ENCODE peak calls at places on chromosomes 16 and 17, in nine cellular contexts. X is AG09309; W is fibroblast of mammary gland; Q is mammary epithelial cell; J is astrocyte; F is CD8-positive, alpha-beta T cell; L is H1; D is AG04450; V is AG04449. U is an unnamed sample.

GRCh38 chr17:82419471-82419995 is 1.1 kb upstream of the OGFOD3 start:
- DNase-seq in J (no peak), V (no peak), W (no peak), X (no peak), Q (no peak), L (no peak), F (no peak), D (no peak), U (no peak)

GRCh38 chr17:65228734-65229390 is 91.7 kb downstream of the RGS9 start:
- DNase-seq in W (peak; percentile 46), D (no peak), F (peak; percentile 33), Q (peak; percentile 17), J (peak; percentile 91), L (no peak), X (peak; percentile 58), V (no peak), U (no peak)

GRCh38 chr16:67129422-67129821 is 19.7 kb downstream of the PHAF1 start:
- DNase-seq in F (no peak), Q (no peak), W (no peak), X (no peak), D (no peak), V (no peak), J (no peak), L (no peak), U (no peak)

GRCh38 chr17:35084987-35085386 is 21.5 kb upstream of the RFFL start:
- DNase-seq in V (no peak), L (no peak), W (peak; percentile 82), F (no peak), X (no peak), D (no peak), J (peak; percentile 76), Q (peak; percentile 92), U (no peak)

GRCh38 chr16:56262148-56262878 is 71.0 kb downstream of the GNAO1 start:
- DNase-seq in L (no peak), J (no peak), V (no peak), D (no peak), W (no peak), X (no peak), F (peak; percentile 72), Q (peak; percentile 46), U (no peak)

GRCh38 chr17:3977387-3977786 is 13.2 kb upstream of the ATP2A3 start:
- DNase-seq in J (no peak), Q (no peak), F (no peak), X (no peak), D (no peak), V (no peak), W (no peak), L (no peak), U (no peak)

GRCh38 chr17:64007838-64008282 is 9.7 kb downstream of the PRR29 start:
- DNase-seq in F (no peak), D (no peak), X (no peak), Q (no peak), W (no peak), L (no peak), V (no peak), J (no peak), U (no peak)

GRCh38 chr17:55067697-55068439 is 99.3 kb downstream of the STXBP4 start:
- DNase-seq in L (no peak), V (no peak), F (no peak), X (no peak), J (peak; percentile 41), D (no peak), W (peak; percentile 59), Q (peak; percentile 33), U (peak; percentile 10)

GRCh38 chr17:6442775-6443174 is 1.5 kb upstream of the PIMREG start:
- DNase-seq in L (no peak), J (no peak), Q (no peak), W (no peak), F (no peak), V (no peak), D (no peak), X (no peak), U (no peak)

GRCh38 chr16:58508671-58509251 is 6.6 kb upstream of the SETD6 start:
- DNase-seq in Q (no peak), L (no peak), X (no peak), V (no peak), D (no peak), F (no peak), W (no peak), J (no peak), U (no peak)

GRCh38 chr17:50630524-50631194 is 4.0 kb upstream of the ABCC3 start:
- DNase-seq in J (no peak), Q (peak; percentile 41), W (no peak), D (no peak), L (no peak), X (no peak), F (peak; percentile 50), V (no peak), U (no peak)

GRCh38 chr17:76561799-76562268 is 22.0 kb downstream of the PRCD start:
- DNase-seq in X (no peak), J (peak; percentile 52), W (peak; percentile 49), F (no peak), V (no peak), Q (no peak), D (no peak), L (no peak), U (no peak)

GRCh38 chr17:81332118-81332834 is 37.2 kb upstream of the SLC38A10 start:
- DNase-seq in Q (no peak), J (no peak), V (no peak), D (no peak), L (no peak), F (no peak), W (no peak), X (no peak), U (no peak)

GRCh38 chr17:35242158-35242804 is 591 bp upstream of the SLFN5 start:
- DNase-seq in Q (peak; percentile 93), L (peak; percentile 43), F (peak; percentile 92), X (no peak), W (peak; percentile 33), D (no peak), V (no peak), J (peak; percentile 29), U (peak; percentile 16)

GRCh38 chr17:81380682-81381518 is 14.4 kb upstream of the BAHCC1 start:
- DNase-seq in D (no peak), F (peak; percentile 15), Q (no peak), X (no peak), L (no peak), W (no peak), J (no peak), V (no peak), U (no peak)

GRCh38 chr16:707062-707538 is 1.5 kb upstream of the FBXL16 start:
- DNase-seq in V (no peak), F (no peak), L (no peak), Q (no peak), D (no peak), J (no peak), X (no peak), W (no peak), U (no peak)
- H3K4me3 ChIP-seq in V (no peak overlapping the region), F (no peak overlapping the region), L (no peak overlapping the region), Q (no peak overlapping the region), D (no peak overlapping the region), J (no peak overlapping the region), X (no peak overlapping the region), W (no peak overlapping the region), U (no peak overlapping the region)

GRCh38 chr16:83743241-83743640 is 64.5 kb upstream of the HSBP1 start:
- DNase-seq in V (no peak), L (no peak), W (no peak), X (no peak), J (no peak), F (no peak), D (no peak), Q (no peak), U (no peak)
- TF ChIP-seq CTCF in V (no peak), L (no peak), W (no peak), X (no peak), J (no peak), F (no peak), D (no peak), Q (no peak), U (no peak)

DNA sequence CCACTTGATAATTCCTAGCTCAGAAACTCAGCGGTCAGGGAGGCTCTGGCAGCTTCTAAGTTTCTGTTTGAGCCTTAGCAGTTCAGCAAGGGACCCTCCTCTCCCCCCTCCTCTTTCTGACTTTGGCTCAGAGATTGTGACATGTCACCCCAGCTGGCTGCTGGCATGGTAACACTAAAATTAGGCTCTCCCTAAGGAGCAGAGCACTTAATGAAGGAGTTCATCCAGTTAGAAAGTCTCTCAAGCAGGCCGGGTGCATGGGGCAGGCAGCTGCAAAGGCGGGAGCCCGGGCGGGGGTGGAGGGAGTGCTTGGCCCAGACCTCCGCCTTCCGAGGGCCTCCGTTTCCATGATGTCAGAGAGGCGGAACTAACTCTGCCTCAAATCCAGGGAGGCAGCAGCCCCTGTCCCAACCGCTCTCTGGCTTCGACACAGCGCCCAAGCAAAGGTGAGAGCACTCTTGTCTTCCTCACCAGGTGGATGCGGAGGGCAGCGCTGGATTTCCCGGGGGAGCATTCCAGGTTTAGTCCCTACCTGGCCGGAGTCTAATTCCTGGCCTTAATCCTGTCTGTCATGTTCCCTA is 128.0 kb upstream of the PLCG2 start:
- DNase-seq in F (no peak), J (peak; percentile 36), V (no peak), Q (no peak), X (no peak), D (no peak), L (no peak), W (peak; percentile 29), U (no peak)
- H3K4me3 ChIP-seq in F (no peak overlapping the region), J (no peak overlapping the region), V (no peak overlapping the region), Q (no peak overlapping the region), X (no peak overlapping the region), D (no peak overlapping the region), L (no peak overlapping the region), W (no peak overlapping the region), U (no peak overlapping the region)

GRCh38 chr17:1471931-1472727 is 16.1 kb upstream of the CRK start:
- DNase-seq in W (no peak), D (no peak), L (no peak), V (no peak), Q (no peak), J (no peak), X (no peak), F (no peak), U (no peak)

GRCh38 chr17:1474402-1475189 is 17.9 kb downstream of the MYO1C start:
- DNase-seq in J (no peak), F (no peak), D (no peak), Q (no peak), V (no peak), W (no peak), X (no peak), L (no peak), U (no peak)

GRCh38 chr17:1471490-1471889 is 15.5 kb upstream of the CRK start:
- DNase-seq in Q (no peak), X (no peak), W (no peak), V (no peak), L (no peak), F (peak; percentile 13), J (no peak), D (no peak), U (no peak)

GRCh38 chr17:1473841-1474240 is 17.8 kb upstream of the CRK start:
- DNase-seq in F (peak; percentile 78), Q (no peak), V (no peak), D (no peak), J (no peak), L (no peak), X (no peak), W (no peak), U (no peak)

DNA sequence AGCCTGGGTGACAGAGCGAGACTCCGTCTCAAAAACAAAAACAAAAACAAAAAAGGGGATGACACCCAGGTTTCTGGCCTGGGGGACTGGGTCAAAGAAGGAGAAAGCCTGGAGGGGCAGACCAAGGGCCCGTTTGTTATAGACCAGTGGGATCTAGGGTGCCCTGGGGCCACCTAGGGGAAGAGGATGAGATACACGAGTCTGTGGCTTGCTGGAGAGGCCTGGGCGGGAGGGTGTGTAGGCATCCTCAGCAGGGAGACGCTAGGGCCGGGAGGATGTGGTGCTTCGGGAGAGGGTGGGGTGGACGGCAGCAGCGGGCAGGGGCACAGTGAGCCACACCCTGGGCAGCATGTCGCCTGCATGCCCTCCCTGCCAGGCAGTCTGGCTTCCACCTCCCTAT is 17.1 kb upstream of the CRK start:
- DNase-seq in F (peak; percentile 36), J (no peak), V (no peak), W (no peak), L (no peak), X (no peak), D (no peak), Q (no peak), U (no peak)
- TF ChIP-seq CTCF in F (no peak), J (no peak), V (no peak), W (no peak), L (peak; percentile 26), X (no peak), D (no peak), Q (no peak), U (peak; percentile 6)

U was measured in epithelial cell of proximal tubule.